ENCODE peak calls at places on chromosomes 11 and 22, in five cellular contexts. H is neural progenitor cell, D is AG10803, P is mucosa of descending colon, E is neural crest cell. R is an unnamed sample.

GRCh38 chr11:13073119-13073981 is 64.2 kb downstream of the RASSF10 start:
- DNase-seq in H (no peak), P (no peak), D (peak), E (no peak), R (no peak)

GRCh38 chr22:49363526-49364230 is 464.0 kb downstream of the BRD1 start:
- DNase-seq in D (no peak), H (no peak), E (no peak), P (no peak), R (no peak)

GRCh38 chr11:17986007-17986710 is 26.7 kb downstream of the SERGEF start:
- DNase-seq in P (no peak), E (no peak), H (no peak), D (peak), R (no peak)

GRCh38 chr11:118223992-118224391 is 819 bp downstream of the JAML start:
- DNase-seq in E (no peak), H (no peak), D (no peak), P (no peak), R (no peak)

GRCh38 chr11:72349616-72350218 is 84.6 kb downstream of the CLPB start:
- DNase-seq in D (no peak), E (no peak), P (no peak), H (no peak), R (no peak)

GRCh38 chr11:76787911-76788596 is 4.9 kb downstream of the TSKU start:
- DNase-seq in H (no peak), E (no peak), P (no peak), D (peak), R (no peak)

GRCh38 chr11:66069715-66070603 is at the start of gene PACS1:
- DNase-seq in E (peak), H (peak), P (peak), D (peak), R (peak)

GRCh38 chr11:12842933-12843636 is 166.0 kb upstream of the RASSF10 start:
- DNase-seq in H (peak), D (peak), P (no peak), E (no peak), R (peak)

GRCh38 chr11:36333897-36334296 is 37.8 kb downstream of the PRR5L start:
- DNase-seq in P (no peak), D (peak), E (no peak), H (peak), R (no peak)

GRCh38 chr11:67280791-67281551 is 8.1 kb upstream of the ANKRD13D start:
- DNase-seq in E (no peak), D (no peak), H (no peak), P (peak), R (no peak)

GRCh38 chr22:36536717-36537116 is 7.8 kb upstream of the EIF3D start:
- DNase-seq in D (no peak), E (no peak), H (no peak), P (no peak), R (no peak)

GRCh38 chr11:67056640-67057409 is at the start of gene RHOD:
- DNase-seq in P (peak), E (peak), D (peak), H (peak), R (peak)

GRCh38 chr11:65411681-65412070 is 10.9 kb upstream of the NEAT1 start:
- DNase-seq in P (no peak), E (no peak), D (no peak), H (no peak), R (no peak)

GRCh38 chr11:11010624-11011127 is 152.8 kb upstream of the ZBED5 start:
- DNase-seq in D (peak), E (no peak), P (no peak), H (peak), R (peak)

GRCh38 chr22:44617828-44618227 is 84.2 kb upstream of the PRR5 start:
- DNase-seq in H (no peak), P (no peak), E (no peak), D (no peak), R (no peak)

GRCh38 chr11:83284501-83285051 is 1.6 kb downstream of the CCDC90B start:
- DNase-seq in D (no peak), H (no peak), E (no peak), P (no peak), R (no peak)

GRCh38 chr11:84581083-84581482 is 1046.1 kb downstream of the DLG2 start:
- DNase-seq in D (no peak), P (no peak), H (no peak), E (no peak), R (no peak)

GRCh38 chr11:102981324-102981910 is 25.9 kb upstream of the MMP13 start:
- DNase-seq in H (peak), D (peak), E (no peak), P (no peak), R (no peak)

GRCh38 chr11:36510567-36511020 is 522 bp upstream of the TRAF6 start:
- DNase-seq in H (no peak), P (no peak), E (no peak), D (peak), R (no peak)

GRCh38 chr11:62712861-62713260 is 5.4 kb downstream of the GNG3 start:
- DNase-seq in P (no peak), D (no peak), E (no peak), H (no peak), R (no peak)

GRCh38 chr11:113278925-113279324 is 35.5 kb upstream of the TTC12 start:
- DNase-seq in P (no peak), D (no peak), E (no peak), H (no peak), R (no peak)
- TF ChIP-seq CTCF in P (no peak), D (peak), E (no peak), H (peak), R (no peak)

DNA sequence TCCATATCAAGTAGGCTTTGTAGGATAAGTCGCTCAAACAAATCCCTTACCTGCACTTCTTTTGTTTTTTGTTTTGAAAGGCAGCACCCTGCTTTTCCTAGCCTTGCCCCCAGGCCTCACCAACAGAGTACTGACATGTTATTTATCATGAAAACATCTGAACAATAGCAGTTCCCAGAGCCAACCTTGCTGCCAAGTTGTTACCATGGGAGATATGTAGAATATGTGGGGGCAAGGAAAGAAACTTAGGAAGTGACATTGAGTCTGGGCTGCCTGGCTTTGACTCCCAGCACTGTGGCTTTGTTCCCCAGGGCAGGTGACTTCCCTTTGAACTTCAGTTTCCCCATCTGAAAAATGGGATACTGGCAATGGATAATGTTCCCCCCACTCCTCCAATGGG is 53.3 kb upstream of the CRYBB3 start:
- DNase-seq in D (no peak), P (no peak), H (no peak), E (no peak), R (no peak)
- TF ChIP-seq CTCF in D (no peak), P (no peak), H (no peak), E (no peak), R (no peak)

GRCh38 chr22:33519140-33519973 is 400.9 kb downstream of the LARGE1 start:
- DNase-seq in P (no peak), H (peak), D (peak), E (peak), R (peak)
- TF ChIP-seq CTCF in P (peak), H (peak), D (peak), E (peak), R (peak)

DNA sequence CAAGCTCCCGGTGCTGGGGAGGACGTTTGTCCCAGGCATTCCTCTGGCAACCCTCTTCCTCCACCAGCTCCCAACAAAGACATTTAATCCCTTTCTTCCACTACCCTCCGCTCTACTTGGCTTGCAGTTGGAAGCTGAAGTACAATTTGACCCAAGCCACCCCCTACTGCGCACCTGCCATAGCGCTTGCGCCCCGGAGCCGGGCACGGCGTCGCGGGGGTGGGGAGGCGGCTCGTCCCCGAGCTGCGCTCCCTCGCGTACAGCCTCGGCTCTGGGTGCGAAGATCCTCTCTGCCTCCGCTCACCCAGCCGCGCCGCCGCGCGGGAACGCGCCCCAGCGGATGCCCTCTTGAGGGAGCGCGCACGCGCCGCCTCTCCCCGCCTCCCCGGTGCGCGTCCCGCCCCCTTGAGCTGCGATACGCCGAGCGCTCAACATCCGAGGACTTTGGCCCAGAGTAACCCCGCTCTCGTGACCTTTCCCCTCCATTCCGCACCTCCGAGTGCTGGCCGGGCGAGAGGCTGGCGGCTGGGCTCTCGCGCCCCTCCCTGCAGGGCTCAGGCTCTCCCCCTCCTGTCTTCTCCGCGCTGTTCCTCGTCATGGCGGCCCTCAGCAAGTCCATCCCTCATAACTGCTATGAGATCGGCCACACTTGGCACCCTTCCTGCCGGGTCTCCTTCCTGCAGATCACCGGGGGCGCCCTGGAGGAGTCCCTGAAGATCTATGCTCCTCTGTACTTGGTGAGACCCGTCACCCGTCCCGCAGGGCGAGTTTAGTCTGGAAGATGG is at the start of gene TMEM135:
- DNase-seq in D (peak), E (peak), P (peak), H (peak), R (peak)
- TF ChIP-seq CTCF in D (peak), E (peak), P (no peak), H (peak), R (no peak)

GRCh38 chr22:23155143-23155542 is 9.9 kb downstream of the RAB36 start:
- DNase-seq in P (no peak), E (no peak), D (no peak), H (no peak), R (no peak)

GRCh38 chr22:23155831-23156230 is 10.6 kb downstream of the RAB36 start:
- DNase-seq in D (no peak), P (no peak), E (no peak), H (no peak), R (no peak)

GRCh38 chr22:23154461-23154860 is 9.2 kb downstream of the RAB36 start:
- DNase-seq in D (no peak), H (no peak), P (no peak), E (no peak), R (no peak)

GRCh38 chr22:23157560-23158515 is 12.6 kb downstream of the RAB36 start:
- DNase-seq in D (no peak), E (no peak), H (no peak), P (no peak), R (no peak)

DNA sequence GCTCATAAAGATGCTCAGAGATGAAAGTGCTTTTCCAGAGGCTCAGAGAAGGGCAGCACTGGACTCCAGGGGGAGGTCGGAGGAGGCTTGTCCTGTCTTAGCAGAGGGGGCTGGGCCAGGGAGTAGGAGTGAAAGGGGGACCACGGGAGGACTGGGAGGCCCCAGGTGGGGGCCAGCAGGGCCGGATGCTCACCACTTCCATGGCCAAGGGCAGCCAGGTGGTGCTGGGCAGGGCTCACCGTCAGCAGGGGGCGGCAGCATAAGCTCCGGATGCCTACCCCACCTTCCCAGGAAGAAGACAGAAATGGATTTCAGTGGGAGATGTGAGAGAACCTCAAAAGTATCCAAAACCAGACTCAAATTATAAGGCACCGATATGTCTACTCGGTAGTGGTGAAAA is 11.0 kb downstream of the RAB36 start:
- DNase-seq in H (no peak), D (no peak), P (no peak), E (no peak), R (no peak)
- TF ChIP-seq CTCF in H (no peak), D (no peak), P (no peak), E (no peak), R (no peak)